ENCODE peak calls at places on chromosomes 3 and 15, in five cellular contexts. E is Peyer's patch; S is stomach; Y is tibial artery; D is CD4-positive, alpha-beta memory T cell. Z is an unnamed sample.

GRCh38 chr3:14477311-14477935 is 62.7 kb downstream of the GRIP2 start:
- DNase-seq in E (no peak), S (no peak), Y (no peak), D (no peak), Z (no peak)

GRCh38 chr15:99143655-99144610 is 39.1 kb downstream of the SYNM start:
- DNase-seq in E (no peak), S (peak; percentile 39), Y (peak; percentile 94), D (no peak), Z (no peak)

GRCh38 chr3:63857311-63857710 is 6.3 kb downstream of the THOC7 start:
- DNase-seq in E (no peak), S (no peak), Y (no peak), D (no peak), Z (no peak)

GRCh38 chr3:129502641-129503386 is 25.6 kb upstream of the RHO start:
- DNase-seq in E (no peak), S (no peak), Y (no peak), D (no peak), Z (no peak)

GRCh38 chr15:77739591-77740378 is 107.1 kb upstream of the LINGO1 start:
- DNase-seq in E (no peak), S (no peak), Y (no peak), D (no peak), Z (no peak)

GRCh38 chr15:48149858-48150257 is 28.2 kb downstream of the MYEF2 start:
- DNase-seq in E (no peak), S (no peak), Y (no peak), D (no peak), Z (no peak)

GRCh38 chr3:106004137-106004600 is 135.4 kb upstream of the CBLB start:
- DNase-seq in E (no peak), S (no peak), Y (no peak), D (no peak), Z (no peak)

GRCh38 chr3:78848392-78849288 is 919.2 kb downstream of the ROBO1 start:
- DNase-seq in E (no peak), S (no peak), Y (no peak), D (no peak), Z (no peak)

GRCh38 chr15:73594109-73594508 is 39.1 kb downstream of the NPTN start:
- DNase-seq in E (no peak), S (no peak), Y (no peak), D (no peak), Z (no peak)

GRCh38 chr3:49712166-49712565 is 7.3 kb downstream of the AMIGO3 start:
- DNase-seq in E (no peak), S (no peak), Y (no peak), D (peak; percentile 3), Z (no peak)

GRCh38 chr15:52109559-52110451 is 2.8 kb downstream of the BCL2L10 start:
- DNase-seq in E (peak; percentile 35), S (no peak), Y (no peak), D (no peak), Z (no peak)

GRCh38 chr3:9715764-9716437 is 12.3 kb downstream of the CPNE9 start:
- DNase-seq in E (peak; percentile 28), S (peak; percentile 76), Y (peak; percentile 86), D (peak; percentile 47), Z (no peak)

GRCh38 chr3:52429031-52429430 is 15.9 kb downstream of the SEMA3G start:
- DNase-seq in E (no peak), S (no peak), Y (no peak), D (no peak), Z (no peak)

GRCh38 chr15:96070636-96071035 is 259.9 kb upstream of the NR2F2 start:
- DNase-seq in E (no peak), S (no peak), Y (no peak), D (no peak), Z (no peak)

GRCh38 chr3:197750863-197751737 is 1.4 kb downstream of the FYTTD1 start:
- DNase-seq in E (peak; percentile 62), S (peak; percentile 40), Y (peak; percentile 82), D (no peak), Z (no peak)

GRCh38 chr3:141875893-141876380 is 506 bp upstream of the ATP1B3 start:
- DNase-seq in E (peak; percentile 68), S (peak; percentile 56), Y (peak; percentile 52), D (peak; percentile 89), Z (no peak)

GRCh38 chr3:132382267-132382666 is 35.0 kb upstream of the DNAJC13 start:
- DNase-seq in E (no peak), S (no peak), Y (no peak), D (no peak), Z (no peak)

GRCh38 chr15:40347559-40348470 is 3.0 kb upstream of the PHGR1 start:
- DNase-seq in E (no peak), S (peak; percentile 59), Y (no peak), D (no peak), Z (no peak)

GRCh38 chr3:8210752-8211405 is 290.7 kb upstream of the LMCD1 start:
- DNase-seq in E (no peak), S (no peak), Y (no peak), D (no peak), Z (no peak)

GRCh38 chr3:192812736-192813383 is 85.5 kb upstream of the FGF12 start:
- DNase-seq in E (no peak), S (no peak), Y (no peak), D (peak; percentile 43), Z (peak; percentile 14)

GRCh38 chr15:58038426-58039106 is 26.9 kb downstream of the ALDH1A2 start:
- DNase-seq in E (no peak), S (peak; percentile 52), Y (no peak), D (no peak), Z (no peak)

GRCh38 chr3:184523825-184524615 is 37.6 kb upstream of the EPHB3 start:
- DNase-seq in E (no peak), S (no peak), Y (no peak), D (no peak), Z (no peak)

GRCh38 chr15:31352283-31352880 is 25.7 kb downstream of the KLF13 start:
- DNase-seq in E (peak; percentile 40), S (peak; percentile 87), Y (no peak), D (peak; percentile 39), Z (no peak)

GRCh38 chr3:62587579-62588031 is 214.3 kb upstream of the FEZF2 start:
- DNase-seq in E (no peak), S (no peak), Y (no peak), D (no peak), Z (no peak)

GRCh38 chr3:156443079-156443478 is 111.8 kb downstream of the SSR3 start:
- DNase-seq in E (no peak), S (no peak), Y (no peak), D (no peak), Z (no peak)

GRCh38 chr3:134339331-134339730 is 34.9 kb downstream of the AMOTL2 start:
- DNase-seq in E (no peak), S (no peak), Y (no peak), D (no peak), Z (no peak)

GRCh38 chr3:117036259-117036799 is 326.8 kb downstream of the TUSC7 start:
- DNase-seq in E (no peak), S (no peak), Y (peak; percentile 76), D (no peak), Z (no peak)
- H3K27ac ChIP-seq in E (peak overlapping the region; percentile 17), S (peak overlapping the region; percentile 34), Y (no peak overlapping the region), D (no peak overlapping the region), Z (no peak overlapping the region)

GRCh38 chr3:54356299-54357037 is 234.1 kb downstream of the CACNA2D3 start:
- DNase-seq in E (no peak), S (no peak), Y (no peak), D (no peak), Z (no peak)

GRCh38 chr3:54357307-54357706 is 235.0 kb downstream of the CACNA2D3 start:
- DNase-seq in E (no peak), S (no peak), Y (no peak), D (no peak), Z (no peak)

GRCh38 chr3:54353547-54354339 is 231.4 kb downstream of the CACNA2D3 start:
- DNase-seq in E (no peak), S (no peak), Y (no peak), D (no peak), Z (no peak)

GRCh38 chr3:54358327-54358726 is 236.0 kb downstream of the CACNA2D3 start:
- DNase-seq in E (no peak), S (no peak), Y (peak; percentile 66), D (no peak), Z (no peak)

DNA sequence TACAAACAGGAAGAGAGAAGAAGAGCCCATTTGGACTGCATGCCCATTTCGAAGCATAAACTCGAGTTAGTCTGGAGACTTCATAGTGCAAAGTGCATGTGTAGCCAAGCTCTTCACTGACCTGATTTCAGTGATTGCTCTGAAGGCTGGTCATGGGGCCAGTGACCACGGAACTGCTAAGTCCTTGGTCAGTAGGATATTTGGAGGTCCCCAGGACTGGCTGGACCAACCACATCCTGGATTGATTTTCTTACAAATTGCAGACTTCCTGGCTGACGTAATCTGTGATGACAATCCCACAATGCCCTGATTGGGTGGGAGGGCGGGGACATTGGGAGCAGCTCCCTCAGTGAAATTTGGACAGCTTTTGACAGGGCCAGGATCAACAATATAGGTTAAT is 233.4 kb downstream of the CACNA2D3 start:
- DNase-seq in E (no peak), S (no peak), Y (no peak), D (no peak), Z (no peak)
- H3K4me1 ChIP-seq in E (no peaks in the 10 kb centered on the region), S (peaks cover 5% of the 10 kb centered on the region), Y (peaks cover 37% of the 10 kb centered on the region), D (no peaks in the 10 kb centered on the region), Z (no peaks in the 10 kb centered on the region)

DNA sequence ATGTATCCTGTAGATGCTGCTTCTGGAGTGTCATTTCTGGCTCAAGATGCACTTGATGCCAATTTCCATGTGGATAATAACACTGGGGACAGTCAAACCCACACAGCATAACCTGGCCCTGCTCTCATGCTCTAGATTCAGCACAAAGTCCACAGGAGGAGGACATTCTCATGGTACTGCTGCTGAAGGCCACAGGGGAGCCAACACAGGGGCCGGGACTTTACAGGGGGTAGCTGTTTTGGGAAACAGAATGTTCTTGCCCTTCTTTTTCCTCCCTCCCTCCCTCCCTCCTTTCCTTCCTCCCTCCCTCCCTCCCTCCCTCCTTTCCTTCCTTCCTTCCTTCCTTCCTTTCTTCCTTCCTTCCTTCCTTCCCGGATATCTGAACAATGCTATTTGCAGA is 477.4 kb downstream of the PDCD6IP start:
- DNase-seq in E (no peak), S (no peak), Y (no peak), D (no peak), Z (no peak)
- H3K27ac ChIP-seq in E (no peak overlapping the region), S (no peak overlapping the region), Y (no peak overlapping the region), D (no peak overlapping the region), Z (no peak overlapping the region)

GRCh38 chr3:187734841-187735240 is 10.4 kb downstream of the BCL6 start:
- DNase-seq in E (no peak), S (no peak), Y (no peak), D (no peak), Z (no peak)

GRCh38 chr3:187735837-187736236 is 9.4 kb downstream of the BCL6 start:
- DNase-seq in E (no peak), S (no peak), Y (no peak), D (no peak), Z (no peak)

GRCh38 chr3:187736418-187736871 is 8.8 kb downstream of the BCL6 start:
- DNase-seq in E (no peak), S (no peak), Y (no peak), D (no peak), Z (no peak)

GRCh38 chr3:187733371-187733770 is 11.9 kb downstream of the BCL6 start:
- DNase-seq in E (no peak), S (no peak), Y (no peak), D (no peak), Z (no peak)

DNA sequence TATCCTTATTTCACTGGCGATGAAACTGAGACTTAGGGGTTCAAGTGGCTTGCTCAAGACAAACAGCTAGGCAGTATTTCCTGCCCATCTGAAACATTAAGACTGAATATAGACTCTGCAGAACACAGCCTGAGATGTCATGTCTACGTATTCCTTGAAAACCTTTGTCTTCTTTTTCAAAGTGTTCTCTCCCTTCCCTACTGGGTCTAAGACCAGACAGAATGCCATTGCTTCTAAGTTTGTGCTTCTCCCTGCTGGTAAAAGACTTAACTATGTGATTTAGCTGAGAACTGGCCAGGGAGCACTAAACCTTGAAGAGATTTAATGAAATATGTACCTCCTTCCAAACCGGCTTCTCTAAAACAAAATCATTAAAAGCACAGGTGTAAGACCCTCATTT is 9.9 kb downstream of the BCL6 start:
- DNase-seq in E (no peak), S (no peak), Y (no peak), D (no peak), Z (no peak)
- H3K4me1 ChIP-seq in E (peaks cover 3% of the 10 kb centered on the region), S (peaks cover 30% of the 10 kb centered on the region), Y (peaks cover 24% of the 10 kb centered on the region), D (peaks cover 17% of the 10 kb centered on the region), Z (peaks cover 34% of the 10 kb centered on the region)